ENCODE peak calls at places on chromosomes 4 and X, in nine cellular contexts. One of them, this sample, is unnamed.

GRCh38 chrX:2243913-2244460 is 256.8 kb downstream of the DHRSX start:
- DNase-seq in LoVo: peak
- DNase-seq in PC-3: no peak
- DNase-seq in HT1080: no peak
- DNase-seq in activated CD4-positive, alpha-beta T cell treated with anti-CD3 and anti-CD28 coated beads, Interleukin-2, amount 50 U/mL, for 48 hours: no peak
- DNase-seq in mucosa of descending colon: peak
- DNase-seq in Right ventricle myocardium superior: peak
- DNase-seq in fibroblast of lung: peak
- DNase-seq in fibroblast of the conjunctiva: no peak
- DNase-seq in this sample: no peak

GRCh38 chrX:40130207-40130606 is 32.4 kb upstream of the BCOR start:
- DNase-seq in mucosa of descending colon: no peak
- DNase-seq in Right ventricle myocardium superior: no peak
- DNase-seq in fibroblast of the conjunctiva: no peak
- DNase-seq in LoVo: no peak
- DNase-seq in activated CD4-positive, alpha-beta T cell treated with anti-CD3 and anti-CD28 coated beads, Interleukin-2, amount 50 U/mL, for 48 hours: no peak
- DNase-seq in PC-3: peak
- DNase-seq in HT1080: peak
- DNase-seq in fibroblast of lung: peak
- DNase-seq in this sample: peak

GRCh38 chr4:25915359-25915716 is 1.3 kb downstream of the SMIM20 start:
- DNase-seq in mucosa of descending colon: no peak
- DNase-seq in PC-3: no peak
- DNase-seq in fibroblast of lung: peak
- DNase-seq in LoVo: no peak
- DNase-seq in activated CD4-positive, alpha-beta T cell treated with anti-CD3 and anti-CD28 coated beads, Interleukin-2, amount 50 U/mL, for 48 hours: no peak
- DNase-seq in fibroblast of the conjunctiva: no peak
- DNase-seq in Right ventricle myocardium superior: no peak
- DNase-seq in HT1080: no peak
- DNase-seq in this sample: no peak

GRCh38 chr4:164438321-164438720 is 315.6 kb upstream of the SMIM31 start:
- DNase-seq in fibroblast of the conjunctiva: no peak
- DNase-seq in fibroblast of lung: peak
- DNase-seq in HT1080: peak
- DNase-seq in PC-3: peak
- DNase-seq in Right ventricle myocardium superior: no peak
- DNase-seq in LoVo: no peak
- DNase-seq in activated CD4-positive, alpha-beta T cell treated with anti-CD3 and anti-CD28 coated beads, Interleukin-2, amount 50 U/mL, for 48 hours: no peak
- DNase-seq in mucosa of descending colon: no peak
- DNase-seq in this sample: no peak

GRCh38 chrX:120739300-120739699 is 109.4 kb upstream of the C1GALT1C1 start:
- DNase-seq in LoVo: no peak
- DNase-seq in mucosa of descending colon: no peak
- DNase-seq in HT1080: no peak
- DNase-seq in Right ventricle myocardium superior: no peak
- DNase-seq in PC-3: no peak
- DNase-seq in activated CD4-positive, alpha-beta T cell treated with anti-CD3 and anti-CD28 coated beads, Interleukin-2, amount 50 U/mL, for 48 hours: no peak
- DNase-seq in fibroblast of the conjunctiva: no peak
- DNase-seq in fibroblast of lung: no peak
- DNase-seq in this sample: no peak

GRCh38 chr4:123481034-123481433 is 84.4 kb downstream of the SPRY1 start:
- DNase-seq in PC-3: peak
- DNase-seq in mucosa of descending colon: no peak
- DNase-seq in fibroblast of lung: peak
- DNase-seq in fibroblast of the conjunctiva: no peak
- DNase-seq in activated CD4-positive, alpha-beta T cell treated with anti-CD3 and anti-CD28 coated beads, Interleukin-2, amount 50 U/mL, for 48 hours: no peak
- DNase-seq in Right ventricle myocardium superior: no peak
- DNase-seq in LoVo: peak
- DNase-seq in HT1080: peak
- DNase-seq in this sample: peak

GRCh38 chr4:10701702-10702460 is 17.3 kb upstream of the CLNK start:
- DNase-seq in LoVo: no peak
- DNase-seq in activated CD4-positive, alpha-beta T cell treated with anti-CD3 and anti-CD28 coated beads, Interleukin-2, amount 50 U/mL, for 48 hours: no peak
- DNase-seq in mucosa of descending colon: no peak
- DNase-seq in fibroblast of lung: peak
- DNase-seq in fibroblast of the conjunctiva: no peak
- DNase-seq in Right ventricle myocardium superior: no peak
- DNase-seq in PC-3: peak
- DNase-seq in HT1080: peak
- DNase-seq in this sample: no peak

GRCh38 chrX:153863251-153863991 is 22.6 kb downstream of the L1CAM start:
- DNase-seq in HT1080: no peak
- DNase-seq in mucosa of descending colon: no peak
- DNase-seq in LoVo: no peak
- DNase-seq in PC-3: no peak
- DNase-seq in fibroblast of lung: no peak
- DNase-seq in activated CD4-positive, alpha-beta T cell treated with anti-CD3 and anti-CD28 coated beads, Interleukin-2, amount 50 U/mL, for 48 hours: no peak
- DNase-seq in fibroblast of the conjunctiva: no peak
- DNase-seq in Right ventricle myocardium superior: no peak
- DNase-seq in this sample: no peak

GRCh38 chrX:120617996-120618630 is 11.7 kb downstream of the C1GALT1C1 start:
- DNase-seq in PC-3: no peak
- DNase-seq in HT1080: no peak
- DNase-seq in activated CD4-positive, alpha-beta T cell treated with anti-CD3 and anti-CD28 coated beads, Interleukin-2, amount 50 U/mL, for 48 hours: no peak
- DNase-seq in LoVo: no peak
- DNase-seq in Right ventricle myocardium superior: no peak
- DNase-seq in mucosa of descending colon: no peak
- DNase-seq in fibroblast of the conjunctiva: no peak
- DNase-seq in fibroblast of lung: no peak
- DNase-seq in this sample: no peak

GRCh38 chr4:80180743-80181142 is 16.6 kb upstream of the PRDM8 start:
- DNase-seq in Right ventricle myocardium superior: no peak
- DNase-seq in fibroblast of lung: peak
- DNase-seq in PC-3: peak
- DNase-seq in LoVo: no peak
- DNase-seq in HT1080: peak
- DNase-seq in mucosa of descending colon: no peak
- DNase-seq in activated CD4-positive, alpha-beta T cell treated with anti-CD3 and anti-CD28 coated beads, Interleukin-2, amount 50 U/mL, for 48 hours: no peak
- DNase-seq in fibroblast of the conjunctiva: no peak
- DNase-seq in this sample: no peak

GRCh38 chr4:172985552-172985951 is 183.1 kb upstream of the GALNT7 start:
- DNase-seq in fibroblast of lung: peak
- DNase-seq in activated CD4-positive, alpha-beta T cell treated with anti-CD3 and anti-CD28 coated beads, Interleukin-2, amount 50 U/mL, for 48 hours: no peak
- DNase-seq in fibroblast of the conjunctiva: no peak
- DNase-seq in HT1080: peak
- DNase-seq in PC-3: peak
- DNase-seq in LoVo: peak
- DNase-seq in Right ventricle myocardium superior: no peak
- DNase-seq in mucosa of descending colon: no peak
- DNase-seq in this sample: no peak

GRCh38 chr4:155494037-155494718 is 117.4 kb upstream of the MAP9 start:
- DNase-seq in Right ventricle myocardium superior: no peak
- DNase-seq in activated CD4-positive, alpha-beta T cell treated with anti-CD3 and anti-CD28 coated beads, Interleukin-2, amount 50 U/mL, for 48 hours: no peak
- DNase-seq in fibroblast of the conjunctiva: no peak
- DNase-seq in PC-3: no peak
- DNase-seq in HT1080: no peak
- DNase-seq in fibroblast of lung: no peak
- DNase-seq in LoVo: no peak
- DNase-seq in mucosa of descending colon: no peak
- DNase-seq in this sample: no peak

GRCh38 chr4:106893903-106894302 is 142.2 kb downstream of the DKK2 start:
- DNase-seq in fibroblast of lung: no peak
- DNase-seq in HT1080: no peak
- DNase-seq in mucosa of descending colon: no peak
- DNase-seq in activated CD4-positive, alpha-beta T cell treated with anti-CD3 and anti-CD28 coated beads, Interleukin-2, amount 50 U/mL, for 48 hours: no peak
- DNase-seq in Right ventricle myocardium superior: no peak
- DNase-seq in LoVo: no peak
- DNase-seq in PC-3: no peak
- DNase-seq in fibroblast of the conjunctiva: no peak
- DNase-seq in this sample: no peak

GRCh38 chr4:77959566-77960338 is 97.1 kb downstream of the MRPL1 start:
- DNase-seq in HT1080: no peak
- DNase-seq in fibroblast of lung: peak
- DNase-seq in PC-3: peak
- DNase-seq in fibroblast of the conjunctiva: peak
- DNase-seq in LoVo: peak
- DNase-seq in activated CD4-positive, alpha-beta T cell treated with anti-CD3 and anti-CD28 coated beads, Interleukin-2, amount 50 U/mL, for 48 hours: no peak
- DNase-seq in Right ventricle myocardium superior: no peak
- DNase-seq in mucosa of descending colon: peak
- DNase-seq in this sample: peak

GRCh38 chrX:38221391-38221929 is 789 bp upstream of the SRPX start:
- DNase-seq in Right ventricle myocardium superior: no peak
- DNase-seq in mucosa of descending colon: no peak
- DNase-seq in PC-3: no peak
- DNase-seq in LoVo: no peak
- DNase-seq in activated CD4-positive, alpha-beta T cell treated with anti-CD3 and anti-CD28 coated beads, Interleukin-2, amount 50 U/mL, for 48 hours: no peak
- DNase-seq in fibroblast of the conjunctiva: no peak
- DNase-seq in HT1080: no peak
- DNase-seq in fibroblast of lung: no peak
- DNase-seq in this sample: no peak

This sample was measured in A549.